ENCODE peak calls at places on chromosome 1, in five cellular contexts. R is endothelial cell of umbilical vein, Y is ovary, E is suprapubic skin, H is erythroblast. M is an unnamed sample.

GRCh38 chr1:11850121-11850520 is 2.5 kb upstream of the NPPA start:
- DNase-seq in R (no peak), Y (no peak), E (no peak), H (no peak), M (no peak)

GRCh38 chr1:83882906-83883305 is 116.0 kb downstream of the TTLL7 start:
- DNase-seq in R (peak; percentile 57), Y (no peak), E (no peak), H (no peak), M (no peak)

GRCh38 chr1:58773406-58773840 is 10.4 kb downstream of the JUN start:
- DNase-seq in R (peak; percentile 97), Y (no peak), E (no peak), H (no peak), M (no peak)

GRCh38 chr1:181134543-181135461 is 46.3 kb downstream of the IER5 start:
- DNase-seq in R (peak; percentile 75), Y (no peak), E (no peak), H (peak; percentile 80), M (no peak)

GRCh38 chr1:52756020-52756419 is 29.8 kb downstream of the ZYG11B start:
- DNase-seq in R (no peak), Y (no peak), E (no peak), H (no peak), M (no peak)

GRCh38 chr1:58883037-58883887 is 99.4 kb upstream of the JUN start:
- DNase-seq in R (peak; percentile 99), Y (no peak), E (peak; percentile 84), H (peak; percentile 66), M (peak; percentile 58)

GRCh38 chr1:8194481-8195227 is 123.3 kb upstream of the SLC45A1 start:
- DNase-seq in R (peak; percentile 67), Y (no peak), E (no peak), H (no peak), M (no peak)

GRCh38 chr1:203305809-203306088 is 430 bp downstream of the BTG2 start:
- DNase-seq in R (no peak), Y (no peak), E (no peak), H (peak; percentile 84), M (no peak)

GRCh38 chr1:49163041-49163440 is 386.4 kb upstream of the BEND5 start:
- DNase-seq in R (no peak), Y (no peak), E (no peak), H (no peak), M (no peak)

GRCh38 chr1:39132505-39133339 is 71.8 kb upstream of the MACF1 start:
- DNase-seq in R (peak; percentile 97), Y (no peak), E (peak; percentile 89), H (no peak), M (no peak)

GRCh38 chr1:61337981-61338848 is 255.9 kb downstream of the NFIA start:
- DNase-seq in R (peak; percentile 93), Y (peak; percentile 50), E (peak; percentile 81), H (peak; percentile 19), M (peak; percentile 52)

GRCh38 chr1:18943914-18944572 is 12.4 kb downstream of the IFFO2 start:
- DNase-seq in R (no peak), Y (no peak), E (no peak), H (no peak), M (no peak)

GRCh38 chr1:147238053-147238902 is 4.2 kb upstream of the CHD1L start:
- DNase-seq in R (no peak), Y (no peak), E (no peak), H (no peak), M (no peak)

GRCh38 chr1:110235839-110236682 is 25.9 kb downstream of the KCNC4 start:
- DNase-seq in R (peak; percentile 86), Y (peak; percentile 53), E (no peak), H (peak; percentile 55), M (peak; percentile 76)

GRCh38 chr1:30039354-30040080 is 683.9 kb downstream of the MATN1 start:
- DNase-seq in R (no peak), Y (no peak), E (no peak), H (no peak), M (no peak)

GRCh38 chr1:91623020-91623419 is 122.4 kb downstream of the CDC7 start:
- DNase-seq in R (no peak), Y (no peak), E (no peak), H (no peak), M (no peak)

GRCh38 chr1:15568387-15569073 is 16.3 kb downstream of the AGMAT start:
- DNase-seq in R (no peak), Y (no peak), E (no peak), H (no peak), M (no peak)

GRCh38 chr1:26237230-26237966 is 3.4 kb downstream of the CEP85 start:
- DNase-seq in R (peak; percentile 45), Y (no peak), E (no peak), H (peak; percentile 82), M (no peak)

GRCh38 chr1:26239936-26240335 is 5.9 kb downstream of the CEP85 start:
- DNase-seq in R (no peak), Y (no peak), E (no peak), H (no peak), M (no peak)

GRCh38 chr1:26234644-26235384 is 814 bp downstream of the CEP85 start:
- DNase-seq in R (peak; percentile 54), Y (peak; percentile 28), E (no peak), H (peak; percentile 67), M (no peak)

DNA sequence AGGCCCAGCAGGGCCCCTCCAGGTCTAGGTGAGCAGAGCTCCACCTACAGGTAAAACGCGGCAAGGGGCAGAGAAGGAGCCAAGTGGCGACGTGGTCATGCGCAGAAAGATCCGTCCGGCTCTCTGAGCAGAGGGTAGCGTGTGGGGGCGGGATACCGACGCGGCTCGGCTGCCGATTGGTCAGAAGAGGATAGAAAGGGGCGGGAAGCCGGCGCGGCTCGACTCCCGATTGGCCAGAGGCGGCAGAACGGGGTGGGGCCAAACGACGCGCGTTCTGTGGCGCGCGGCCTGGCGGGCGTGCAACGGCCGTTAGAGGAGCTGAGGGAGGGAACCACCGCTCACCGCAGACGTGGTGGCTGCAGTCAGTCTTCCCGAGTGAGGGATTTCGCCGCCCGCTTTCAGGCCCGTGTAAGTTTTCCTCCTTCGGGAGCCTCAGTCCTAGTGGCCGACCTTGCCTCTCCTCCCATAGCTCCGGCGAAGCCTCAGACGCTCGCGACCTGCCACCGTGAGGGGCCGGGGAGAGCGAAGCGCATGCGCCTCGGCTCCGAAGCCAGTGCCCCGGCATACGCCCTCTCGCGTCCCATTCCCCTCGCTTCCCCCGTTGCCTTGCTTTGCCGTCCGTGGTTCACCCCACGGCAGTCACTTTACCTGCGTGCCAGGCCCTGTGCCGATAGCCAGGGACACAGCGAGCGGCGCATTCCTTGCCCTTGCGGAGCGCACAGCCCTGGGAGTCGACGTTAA is at the start of gene CEP85:
- DNase-seq in R (peak; percentile 98), Y (peak; percentile 98), E (peak; percentile 98), H (peak; percentile 100), M (peak; percentile 87)
- TF ChIP-seq POLR2A in R (peak; percentile 81), Y (peak; percentile 29), E (no peak), H (peak; percentile 98), M (peak; percentile 83)

DNA sequence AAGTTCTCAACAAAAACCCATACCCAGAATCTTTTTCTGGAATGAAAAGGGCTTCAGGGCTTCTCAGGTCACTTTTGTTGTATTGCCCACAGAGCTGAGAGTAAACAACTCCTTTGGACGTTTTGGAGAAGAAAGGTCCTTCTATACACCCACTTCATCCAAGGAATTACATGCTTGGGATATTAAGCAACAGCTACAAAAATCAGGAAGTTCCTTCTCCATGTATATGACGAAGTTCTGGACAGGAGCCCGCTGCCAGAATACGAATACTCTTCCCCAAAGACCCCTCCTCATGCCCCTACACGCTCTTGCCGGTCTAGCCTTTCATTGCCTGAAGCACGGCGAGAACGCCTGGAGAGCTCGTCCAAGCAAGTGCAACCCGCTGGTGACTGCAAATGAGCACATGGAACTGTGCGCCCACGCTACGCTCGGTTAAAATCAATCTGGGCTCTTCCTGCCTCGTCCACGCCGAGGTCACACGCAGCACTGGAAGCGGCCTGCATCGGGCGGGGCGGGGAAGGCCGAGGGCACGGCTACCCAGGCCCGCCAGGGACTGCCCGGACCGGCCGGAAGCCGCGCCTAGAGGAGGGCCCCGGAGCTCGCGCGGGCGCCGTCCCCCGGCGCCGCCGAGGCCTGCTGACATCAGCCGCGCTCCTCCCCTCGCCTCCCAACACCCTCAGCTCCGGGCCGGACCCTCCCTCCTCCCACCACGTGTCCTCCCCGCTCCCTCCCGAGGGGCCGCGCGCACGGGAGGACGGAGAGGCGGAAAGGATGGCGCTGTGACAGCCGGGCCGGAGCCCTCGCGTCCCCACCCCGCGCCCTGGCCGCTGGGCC is at the start of gene POGK:
- DNase-seq in R (peak; percentile 90), Y (peak; percentile 90), E (peak; percentile 94), H (peak; percentile 74), M (peak; percentile 87)
- TF ChIP-seq POLR2A in R (peak; percentile 81), Y (peak; percentile 57), E (peak; percentile 42), H (peak; percentile 60), M (peak; percentile 81)

GRCh38 chr1:75785320-75785963 is 614 bp upstream of the RABGGTB start:
- DNase-seq in R (no peak), Y (no peak), E (no peak), H (no peak), M (no peak)

GRCh38 chr1:75787524-75787923 is 1.5 kb downstream of the RABGGTB start:
- DNase-seq in R (no peak), Y (no peak), E (no peak), H (peak; percentile 48), M (no peak)

GRCh38 chr1:75786901-75787455 is 922 bp downstream of the RABGGTB start:
- DNase-seq in R (no peak), Y (no peak), E (no peak), H (peak; percentile 62), M (no peak)

GRCh38 chr1:75791022-75791421 is 5.0 kb downstream of the RABGGTB start:
- DNase-seq in R (no peak), Y (no peak), E (no peak), H (no peak), M (no peak)

GRCh38 chr1:75785964-75786853 is at the start of gene RABGGTB:
- DNase-seq in R (peak; percentile 99), Y (peak; percentile 96), E (peak; percentile 93), H (peak; percentile 98), M (peak; percentile 77)
- TF ChIP-seq POLR2A in R (peak; percentile 100), Y (peak; percentile 39), E (peak; percentile 75), H (peak; percentile 99), M (peak; percentile 95)

GRCh38 chr1:175918364-175918801 is 175.0 kb upstream of the TNR start:
- DNase-seq in R (no peak), Y (no peak), E (no peak), H (no peak), M (no peak)
- TF ChIP-seq POLR2A in R (no peak), Y (no peak), E (no peak), H (no peak), M (no peak)

GRCh38 chr1:3796215-3797193 is at the start of gene LRRC47:
- DNase-seq in R (peak; percentile 89), Y (peak; percentile 93), E (peak; percentile 94), H (peak; percentile 95), M (peak; percentile 84)
- TF ChIP-seq POLR2A in R (peak; percentile 64), Y (peak; percentile 45), E (peak; percentile 36), H (peak; percentile 80), M (peak; percentile 35)

GRCh38 chr1:209827384-209828261 is at the start of gene UTP25:
- DNase-seq in R (peak; percentile 99), Y (peak; percentile 95), E (peak; percentile 95), H (peak; percentile 96), M (peak; percentile 46)
- TF ChIP-seq POLR2A in R (peak; percentile 84), Y (no peak), E (peak; percentile 32), H (peak; percentile 64), M (peak; percentile 36)

M was measured in H54.